ENCODE peak calls at places on chromosomes 16 and 17, in four cellular contexts. E, U, J and M are unnamed samples.

GRCh38 chr16:628321-629061 is 2.3 kb upstream of the WFIKKN1 start:
- DNase-seq in J (no peak), E (no peak), U (peak), M (no peak)

GRCh38 chr17:82415786-82416185 is 2.4 kb upstream of the HEXD start:
- DNase-seq in E (no peak), J (no peak), U (no peak), M (no peak)

GRCh38 chr16:11258553-11259287 is 2.7 kb upstream of the SOCS1 start:
- DNase-seq in J (no peak), E (no peak), U (peak), M (peak)

GRCh38 chr17:71251276-71251675 is 869.5 kb upstream of the SOX9 start:
- DNase-seq in U (no peak), E (no peak), J (no peak), M (no peak)

GRCh38 chr17:48375356-48375755 is 54.7 kb downstream of the SKAP1 start:
- DNase-seq in U (no peak), E (no peak), J (no peak), M (no peak)

GRCh38 chr17:74756891-74757290 is 8.5 kb downstream of the NHERF1 start:
- DNase-seq in U (no peak), J (no peak), E (no peak), M (no peak)

GRCh38 chr16:85126731-85127662 is 14.7 kb upstream of the CIBAR2 start:
- DNase-seq in U (peak), J (no peak), E (no peak), M (peak)

GRCh38 chr17:42609182-42609813 is at the start of the genes RETREG3 and TUBG1:
- DNase-seq in U (peak), E (peak), J (peak), M (peak)

GRCh38 chr17:77205396-77206124 is 64.8 kb downstream of the SEC14L1 start:
- DNase-seq in U (no peak), J (no peak), E (no peak), M (no peak)

GRCh38 chr16:11328172-11329079 is 16.8 kb upstream of the RMI2 start:
- DNase-seq in E (peak), J (no peak), U (peak), M (peak)

GRCh38 chr16:5903797-5904196 is 806.2 kb upstream of the EEF2KMT start:
- DNase-seq in J (no peak), U (no peak), E (no peak), M (no peak)

GRCh38 chr17:48510381-48510760 is 20.4 kb downstream of the HOXB1 start:
- DNase-seq in U (no peak), E (no peak), J (no peak), M (no peak)

GRCh38 chr17:34156741-34157589 is 98.1 kb upstream of the CCL2 start:
- DNase-seq in U (no peak), J (no peak), E (no peak), M (no peak)

GRCh38 chr16:25771812-25772568 is 80.2 kb downstream of the HS3ST4 start:
- DNase-seq in J (no peak), E (no peak), U (no peak), M (no peak)

GRCh38 chr16:88430524-88431446 is 22.3 kb upstream of the ZFPM1 start:
- DNase-seq in U (no peak), E (no peak), J (no peak), M (no peak)

GRCh38 chr17:11618861-11619566 is 20.7 kb downstream of the DNAH9 start:
- DNase-seq in E (no peak), U (peak), J (no peak), M (no peak)

GRCh38 chr17:5585814-5586558 is 1.7 kb upstream of the NLRP1 start:
- DNase-seq in U (no peak), E (no peak), J (no peak), M (no peak)

GRCh38 chr17:17624776-17625175 is 33.3 kb upstream of the PEMT start:
- DNase-seq in J (no peak), U (no peak), E (no peak), M (no peak)

GRCh38 chr16:66008136-66008535 is 358.4 kb upstream of the CDH5 start:
- DNase-seq in J (no peak), U (no peak), E (no peak), M (no peak)

GRCh38 chr17:15432807-15433547 is 34.4 kb downstream of the CDRT4 start:
- DNase-seq in E (no peak), J (no peak), U (peak), M (no peak)

GRCh38 chr17:3894188-3894587 is 1.3 kb upstream of the CAMKK1 start:
- DNase-seq in E (no peak), J (no peak), U (no peak), M (no peak)

GRCh38 chr17:50708050-50709000 is 611 bp upstream of the ANKRD40 start:
- DNase-seq in U (no peak), E (no peak), J (no peak), M (peak)

GRCh38 chr17:13920413-13920812 is 148.9 kb upstream of the COX10 start:
- DNase-seq in J (no peak), E (no peak), U (no peak), M (no peak)

GRCh38 chr16:29926675-29927522 is 873 bp upstream of the KCTD13 start:
- DNase-seq in J (no peak), U (peak), E (no peak), M (no peak)